ENCODE peak calls at places on chromosome 20, in seven cellular contexts. R is kidney; P is CD8-positive, alpha-beta memory T cell; I is M059J; Y is heart right ventricle; W is NCI-H187; S is transverse colon. C is an unnamed sample.

GRCh38 chr20:38557174-38557573 is 23.8 kb upstream of the ADIG start:
- DNase-seq in W (no peak), S (no peak), P (no peak), I (no peak), Y (no peak), R (no peak), C (no peak)

GRCh38 chr20:34445177-34446065 is 70.8 kb upstream of the DYNLRB1 start:
- DNase-seq in I (no peak), Y (no peak), P (no peak), R (no peak), S (no peak), W (no peak), C (no peak)

GRCh38 chr20:25243416-25243979 is 4.4 kb upstream of the PYGB start:
- DNase-seq in I (no peak), W (no peak), P (no peak), S (no peak), R (no peak), Y (no peak), C (no peak)

GRCh38 chr20:43840382-43841070 is 74.1 kb upstream of the TOX2 start:
- DNase-seq in R (no peak), W (no peak), S (peak; percentile 13), P (no peak), Y (no peak), I (peak; percentile 67), C (no peak)

GRCh38 chr20:41526327-41526726 is 91.8 kb downstream of the CHD6 start:
- DNase-seq in S (no peak), Y (no peak), I (no peak), R (no peak), W (no peak), P (no peak), C (no peak)

GRCh38 chr20:64039293-64040160 is 3.5 kb downstream of the C20orf204 start:
- DNase-seq in Y (no peak), P (no peak), R (no peak), S (no peak), I (no peak), W (no peak), C (no peak)

GRCh38 chr20:5608448-5609161 is 141.6 kb upstream of the SHLD1 start:
- DNase-seq in W (no peak), Y (no peak), S (no peak), R (no peak), P (no peak), I (peak; percentile 37), C (no peak)

GRCh38 chr20:25223765-25224720 is 23.8 kb upstream of the PYGB start:
- DNase-seq in R (peak; percentile 72), P (no peak), S (no peak), Y (no peak), W (no peak), I (peak; percentile 15), C (no peak)

GRCh38 chr20:44601801-44602204 is 19.4 kb downstream of the PKIG start:
- DNase-seq in Y (peak; percentile 88), I (peak; percentile 61), S (peak; percentile 51), W (no peak), P (no peak), R (peak; percentile 87), C (no peak)

GRCh38 chr20:56566621-56567020 is 33.6 kb downstream of the FAM209B start:
- DNase-seq in W (peak; percentile 37), R (no peak), P (no peak), S (no peak), I (peak; percentile 65), Y (peak; percentile 9), C (no peak)

C was measured in pancreas.